ENCODE peak calls at places on chromosomes 4 and X, in nine cellular contexts. I, L, W, B, H, F, O, T and Y are unnamed samples.

GRCh38 chrX:131633285-131633917 is 89.5 kb downstream of the OR13H1 start:
- DNase-seq in O (peak; percentile 25), H (peak; percentile 34), W (peak; percentile 34), I (peak; percentile 21), B (peak; percentile 58), T (no peak), F (peak; percentile 86), L (peak; percentile 50), Y (peak; percentile 0)

GRCh38 chr4:177308125-177308524 is 1.5 kb upstream of the NEIL3 start:
- DNase-seq in T (no peak), I (no peak), F (no peak), B (no peak), O (peak; percentile 57), W (peak; percentile 74), H (peak; percentile 81), L (no peak), Y (peak; percentile 63)

GRCh38 chr4:171235516-171235915 is 577.7 kb upstream of the GALNTL6 start:
- DNase-seq in L (no peak), I (no peak), F (no peak), B (no peak), H (no peak), O (no peak), T (no peak), W (no peak), Y (no peak)

GRCh38 chr4:128841402-128841801 is 31.9 kb downstream of the JADE1 start:
- DNase-seq in H (no peak), F (no peak), I (no peak), O (peak; percentile 20), T (no peak), L (no peak), W (no peak), B (no peak), Y (no peak)

GRCh38 chr4:37758226-37758625 is 68.3 kb upstream of the PGM2 start:
- DNase-seq in T (no peak), L (no peak), I (no peak), W (peak; percentile 39), B (no peak), O (peak; percentile 76), F (peak; percentile 40), H (peak; percentile 76), Y (no peak)

GRCh38 chr4:148283665-148284064 is 158.5 kb downstream of the NR3C2 start:
- DNase-seq in B (no peak), T (no peak), O (no peak), I (no peak), H (no peak), L (no peak), W (no peak), F (no peak), Y (no peak)

GRCh38 chr4:33512397-33512796 is 2731.9 kb downstream of the ARAP2 start:
- DNase-seq in H (no peak), O (no peak), F (no peak), I (no peak), W (no peak), T (no peak), L (no peak), B (no peak), Y (no peak)

GRCh38 chr4:147480502-147480890 is 401 bp upstream of the EDNRA start:
- DNase-seq in W (no peak), B (no peak), I (no peak), T (no peak), O (no peak), H (no peak), F (no peak), L (no peak), Y (no peak)

GRCh38 chr4:76641351-76641750 is 206.3 kb downstream of the SHROOM3 start:
- DNase-seq in L (no peak), F (no peak), T (no peak), O (no peak), H (no peak), W (no peak), I (no peak), B (peak; percentile 53), Y (no peak)

GRCh38 chrX:53305996-53306937 is 24.9 kb upstream of the IQSEC2 start:
- DNase-seq in L (no peak), T (peak; percentile 68), F (no peak), O (no peak), B (no peak), I (no peak), W (no peak), H (no peak), Y (no peak)

GRCh38 chrX:152917969-152918579 is 20.2 kb downstream of the ZNF185 start:
- DNase-seq in B (no peak), O (no peak), T (no peak), F (no peak), W (no peak), I (no peak), L (no peak), H (no peak), Y (no peak)

GRCh38 chr4:46886711-46887110 is 22.3 kb downstream of the COX7B2 start:
- DNase-seq in L (no peak), I (no peak), W (no peak), O (peak; percentile 6), F (peak; percentile 4), H (no peak), T (no peak), B (no peak), Y (no peak)

GRCh38 chr4:47990145-47990544 is 26.3 kb downstream of the CNGA1 start:
- DNase-seq in W (no peak), F (no peak), T (no peak), B (no peak), O (no peak), I (no peak), L (no peak), H (no peak), Y (no peak)

GRCh38 chrX:15173411-15173810 is 96.5 kb downstream of the ASB9 start:
- DNase-seq in L (no peak), H (no peak), I (no peak), W (no peak), T (no peak), B (no peak), O (peak; percentile 51), F (no peak), Y (no peak)

GRCh38 chr4:74546020-74546419 is 101.1 kb downstream of the AREG start:
- DNase-seq in L (no peak), W (no peak), T (no peak), F (no peak), O (peak; percentile 93), H (peak; percentile 92), I (no peak), B (no peak), Y (no peak)

GRCh38 chr4:158033416-158033863 is 139.4 kb downstream of the GASK1B start:
- DNase-seq in F (no peak), W (no peak), H (peak; percentile 52), L (no peak), O (no peak), B (no peak), T (no peak), I (no peak), Y (no peak)

GRCh38 chr4:111678466-111678865 is 466.8 kb upstream of the FAM241A start:
- DNase-seq in W (no peak), B (no peak), I (no peak), O (peak; percentile 95), T (no peak), H (peak; percentile 12), L (no peak), F (no peak), Y (peak; percentile 83)

GRCh38 chrX:113522814-113523213 is 682.2 kb upstream of the AMOT start:
- DNase-seq in H (no peak), O (no peak), W (no peak), T (no peak), F (no peak), L (no peak), I (no peak), B (no peak), Y (no peak)

GRCh38 chr4:156154978-156155377 is 201.3 kb upstream of the CTSO start:
- DNase-seq in F (no peak), I (no peak), H (no peak), W (no peak), L (no peak), T (no peak), B (no peak), O (no peak), Y (no peak)
- TF ChIP-seq CTCF in F (peak; percentile 19), I (no peak), H (no peak), W (no peak), L (no peak), T (no peak), B (no peak), O (peak; percentile 48), Y (peak; percentile 10)

GRCh38 chrX:24838624-24839023 is 144.9 kb downstream of the POLA1 start:
- DNase-seq in W (no peak), T (no peak), F (peak; percentile 54), O (peak; percentile 6), H (peak; percentile 6), I (no peak), B (no peak), L (peak; percentile 3), Y (peak; percentile 16)
- TF ChIP-seq CTCF in W (peak; percentile 33), T (peak; percentile 30), F (peak; percentile 29), O (peak; percentile 59), H (peak; percentile 55), I (peak; percentile 73), B (no peak), L (peak; percentile 61), Y (peak; percentile 51)

GRCh38 chr4:168537556-168537955 is 40.7 kb downstream of the PALLD start:
- DNase-seq in I (no peak), W (no peak), H (no peak), L (no peak), F (no peak), T (no peak), O (no peak), B (no peak), Y (no peak)

GRCh38 chr4:168535689-168536088 is 38.8 kb downstream of the PALLD start:
- DNase-seq in W (no peak), B (no peak), I (no peak), T (no peak), H (no peak), F (no peak), O (no peak), L (no peak), Y (no peak)

GRCh38 chr4:168536448-168536847 is 39.6 kb downstream of the PALLD start:
- DNase-seq in T (no peak), L (no peak), O (no peak), H (no peak), B (no peak), I (no peak), F (no peak), W (no peak), Y (no peak)

GRCh38 chr4:168534535-168534934 is 37.7 kb downstream of the PALLD start:
- DNase-seq in O (no peak), L (no peak), I (no peak), H (no peak), W (no peak), B (no peak), F (no peak), T (no peak), Y (no peak)

GRCh38 chr4:168537086-168537485 is 40.2 kb downstream of the PALLD start:
- DNase-seq in L (no peak), O (no peak), T (no peak), I (no peak), W (no peak), H (no peak), F (no peak), B (no peak), Y (no peak)
- TF ChIP-seq CTCF in L (no peak), O (no peak), T (no peak), I (no peak), W (no peak), H (no peak), F (no peak), B (no peak), Y (no peak)

DNA sequence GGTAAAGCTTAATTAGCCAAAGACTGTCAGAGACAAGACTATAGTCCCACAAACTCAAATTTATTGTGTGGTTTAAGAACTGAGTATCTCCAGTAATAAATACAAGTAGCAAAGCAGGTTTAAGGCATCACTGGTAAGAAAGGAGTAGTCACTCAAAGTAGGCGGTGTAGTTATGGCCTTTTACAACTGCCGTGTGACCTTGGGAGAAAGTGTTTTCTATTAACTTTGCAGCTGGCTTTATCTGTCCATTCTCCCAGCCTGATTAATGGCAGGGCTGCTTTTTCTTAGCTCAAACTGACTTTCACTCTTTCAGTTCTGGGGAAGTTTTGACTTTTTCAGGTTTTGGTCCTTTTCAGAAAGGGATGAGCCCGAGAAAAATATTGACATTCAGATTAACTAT is 7.4 kb upstream of the PAK3 start:
- DNase-seq in B (no peak), T (no peak), L (no peak), F (peak; percentile 28), H (no peak), W (no peak), I (no peak), O (no peak), Y (no peak)
- TF ChIP-seq CTCF in B (no peak), T (no peak), L (no peak), F (no peak), H (no peak), W (no peak), I (no peak), O (no peak), Y (no peak)